ENCODE peak calls at places on chromosomes 7 and 10, in eight cellular contexts. W, N, L, C, K, A, Y and F are unnamed samples.

GRCh38 chr7:91940171-91940570 is 491 bp upstream of the AKAP9 start:
- DNase-seq in C (peak; percentile 11), K (peak; percentile 22), N (no peak), W (peak; percentile 24), Y (peak; percentile 45), L (no peak), A (peak; percentile 46), F (no peak)

GRCh38 chr7:16644624-16644986 is 949 bp downstream of the ANKMY2 start:
- DNase-seq in N (no peak), Y (peak; percentile 37), C (peak; percentile 13), L (peak; percentile 14), A (peak; percentile 81), W (peak; percentile 50), K (peak; percentile 53), F (peak; percentile 51)

GRCh38 chr7:101075646-101076045 is 9.6 kb upstream of the TRIM56 start:
- DNase-seq in K (no peak), L (no peak), C (no peak), Y (no peak), A (no peak), W (no peak), N (no peak), F (no peak)

GRCh38 chr7:72161534-72161933 is 250.6 kb downstream of the CALN1 start:
- DNase-seq in C (no peak), L (no peak), N (no peak), W (no peak), Y (no peak), A (no peak), K (no peak), F (no peak)

GRCh38 chr7:73882060-73882428 is 21.1 kb downstream of the TMEM270 start:
- DNase-seq in Y (no peak), N (no peak), C (no peak), W (no peak), A (no peak), L (no peak), K (no peak), F (no peak)

GRCh38 chr10:64271508-64271907 is 750.3 kb downstream of the REEP3 start:
- DNase-seq in W (no peak), Y (no peak), C (no peak), A (no peak), K (no peak), L (no peak), N (no peak), F (no peak)

GRCh38 chr7:155529346-155529745 is 17.0 kb downstream of the CNPY1 start:
- DNase-seq in A (no peak), W (no peak), N (no peak), K (no peak), C (no peak), Y (no peak), L (no peak), F (no peak)

GRCh38 chr7:159147246-159147645 is 2.6 kb upstream of the VIPR2 start:
- DNase-seq in A (no peak), N (no peak), K (no peak), Y (no peak), W (no peak), C (no peak), L (no peak), F (no peak)

GRCh38 chr7:77368974-77369373 is 47.2 kb downstream of the GSAP start:
- DNase-seq in N (no peak), K (peak; percentile 9), W (peak; percentile 41), A (peak; percentile 27), C (no peak), Y (no peak), L (no peak), F (no peak)

GRCh38 chr7:157005456-157006204 is 4.8 kb downstream of the MNX1 start:
- DNase-seq in K (no peak), N (no peak), Y (no peak), L (no peak), C (no peak), W (no peak), A (peak; percentile 25), F (no peak)

GRCh38 chr7:115087437-115087836 is 165.5 kb downstream of the MDFIC start:
- DNase-seq in W (peak; percentile 92), N (no peak), K (peak; percentile 86), C (no peak), Y (peak; percentile 47), A (peak; percentile 93), L (no peak), F (no peak)

GRCh38 chr7:140521426-140521825 is 42.1 kb upstream of the MKRN1 start:
- DNase-seq in K (no peak), N (no peak), Y (no peak), C (no peak), W (no peak), L (no peak), A (no peak), F (no peak)
- TF ChIP-seq CTCF in K (no peak), N (no peak), Y (no peak), C (no peak), W (no peak), L (no peak), A (no peak), F (no peak)

DNA sequence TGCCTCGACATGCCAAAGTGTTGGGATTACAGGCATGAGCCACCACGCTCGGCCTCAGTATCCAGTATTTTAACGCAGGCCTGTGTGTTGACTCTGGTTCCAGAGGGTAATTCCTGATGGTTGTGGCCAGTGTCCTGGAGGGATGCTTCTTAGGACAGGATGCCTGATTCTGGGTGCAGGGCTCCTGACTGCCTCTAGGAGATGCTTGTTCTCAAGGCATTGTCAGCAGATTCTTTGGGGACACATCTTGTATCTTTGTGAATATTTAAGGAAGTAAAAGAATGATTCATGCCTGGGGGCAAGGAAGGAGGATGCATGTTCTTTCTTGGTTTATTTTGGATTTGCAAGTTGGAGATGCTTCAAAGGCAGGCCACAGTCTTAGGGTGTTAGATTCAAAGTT is 2.2 kb downstream of the ZDHHC4 start:
- DNase-seq in L (no peak), K (peak; percentile 27), N (no peak), Y (no peak), C (no peak), A (peak; percentile 47), W (no peak), F (no peak)
- TF ChIP-seq CTCF in L (peak; percentile 17), K (peak; percentile 51), N (peak; percentile 12), Y (no peak), C (peak; percentile 29), A (peak; percentile 13), W (peak; percentile 6), F (no peak)

GRCh38 chr10:125822878-125823662 is at the start of the genes BCCIP and UROS:
- DNase-seq in A (peak; percentile 95), W (peak; percentile 91), K (peak; percentile 76), Y (peak; percentile 92), N (peak; percentile 26), L (peak; percentile 79), C (peak; percentile 85), F (peak; percentile 91)
- TF ChIP-seq CTCF in A (no peak), W (no peak), K (no peak), Y (no peak), N (no peak), L (no peak), C (no peak), F (no peak)

GRCh38 chr7:12686234-12686893 is 1.1 kb upstream of the ARL4A start:
- DNase-seq in Y (peak; percentile 89), K (peak; percentile 79), L (peak; percentile 94), A (peak; percentile 96), N (peak; percentile 41), W (peak; percentile 94), C (peak; percentile 93), F (peak; percentile 99)

GRCh38 chr7:12685550-12685949 is 1.9 kb upstream of the ARL4A start:
- DNase-seq in W (peak; percentile 53), Y (peak; percentile 36), K (peak; percentile 39), N (no peak), A (peak; percentile 47), C (peak; percentile 49), L (peak; percentile 24), F (peak; percentile 25)

GRCh38 chr7:12684733-12685132 is 2.7 kb upstream of the ARL4A start:
- DNase-seq in W (no peak), Y (no peak), K (no peak), L (no peak), N (no peak), C (no peak), A (no peak), F (no peak)

GRCh38 chr7:12684186-12684585 is 3.2 kb upstream of the ARL4A start:
- DNase-seq in L (no peak), Y (no peak), W (no peak), K (no peak), A (no peak), C (no peak), N (no peak), F (no peak)

DNA sequence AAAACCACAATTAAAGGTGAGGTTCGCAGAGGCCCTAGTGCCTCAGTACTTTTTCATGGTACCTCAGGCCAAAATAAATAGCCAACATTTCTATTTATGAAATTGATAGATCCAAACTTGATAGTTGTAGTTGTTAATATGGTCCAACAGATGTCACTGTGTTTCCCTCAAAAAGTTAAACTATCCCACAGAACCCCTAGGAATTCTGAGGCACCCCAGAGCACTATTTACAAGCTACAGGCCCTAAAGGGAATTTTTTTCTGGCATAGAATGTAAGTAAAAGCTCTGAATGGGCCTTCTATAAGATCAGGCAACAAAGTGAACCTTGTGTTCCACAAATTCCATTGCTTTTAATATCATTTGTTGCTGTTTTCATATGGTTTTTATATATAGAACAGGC is 3.8 kb upstream of the ARL4A start:
- DNase-seq in L (no peak), Y (no peak), N (no peak), C (no peak), W (peak; percentile 53), K (no peak), A (peak; percentile 45), F (no peak)
- TF ChIP-seq CTCF in L (peak; percentile 32), Y (no peak), N (peak; percentile 45), C (peak; percentile 54), W (peak; percentile 38), K (peak; percentile 37), A (no peak), F (no peak)

GRCh38 chr7:90749774-90750173 is 153.7 kb downstream of the CDK14 start:
- DNase-seq in A (peak; percentile 60), W (peak; percentile 51), K (peak; percentile 34), C (no peak), Y (no peak), N (no peak), L (no peak), F (no peak)
- TF ChIP-seq CTCF in A (no peak), W (peak; percentile 37), K (peak; percentile 56), C (no peak), Y (no peak), N (no peak), L (peak; percentile 26), F (no peak)

DNA sequence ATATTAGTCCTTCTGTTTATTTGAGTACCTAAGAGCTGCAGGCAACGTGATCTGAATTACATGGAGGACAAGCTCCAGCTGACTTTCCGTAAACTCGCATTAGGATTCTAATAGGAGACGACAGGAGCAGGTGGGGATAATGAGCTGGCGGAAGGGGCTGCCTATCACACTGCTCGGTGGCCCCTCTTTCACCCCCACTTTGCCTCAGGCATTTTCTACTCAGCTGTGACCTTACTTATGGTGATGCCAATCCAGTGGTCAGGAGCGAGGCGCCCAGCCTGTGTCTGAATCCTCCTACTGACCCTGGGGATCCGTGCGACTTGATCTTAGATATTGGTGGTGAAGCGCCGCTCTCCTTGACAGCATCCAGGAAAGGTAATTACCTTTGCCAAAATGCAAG is at the start of gene C7orf33:
- DNase-seq in W (no peak), K (no peak), L (no peak), C (no peak), N (no peak), A (no peak), Y (no peak), F (no peak)
- TF ChIP-seq CTCF in W (no peak), K (no peak), L (no peak), C (no peak), N (no peak), A (no peak), Y (no peak), F (no peak)

GRCh38 chr10:1142596-1142995 is 86.4 kb downstream of the WDR37 start:
- DNase-seq in A (no peak), K (no peak), N (no peak), C (no peak), L (no peak), W (no peak), Y (no peak), F (no peak)
- TF ChIP-seq CTCF in A (no peak), K (peak; percentile 64), N (no peak), C (peak; percentile 40), L (peak; percentile 17), W (peak; percentile 19), Y (no peak), F (no peak)